ENCODE peak calls at places on chromosomes 11 and 22, in four cellular contexts. O is GM04504, N is T-helper 1 cell, B is aorta. D is an unnamed sample.

GRCh38 chr11:113370634-113371033 is 16.9 kb upstream of the ANKK1 start:
- DNase-seq in N (no peak), O (no peak), B (no peak), D (no peak)

GRCh38 chr22:49331878-49332277 is 495.8 kb downstream of the BRD1 start:
- DNase-seq in B (peak), O (no peak), N (no peak), D (no peak)

GRCh38 chr11:125085301-125086081 is 22.4 kb downstream of the SLC37A2 start:
- DNase-seq in N (no peak), B (no peak), O (no peak), D (no peak)

GRCh38 chr11:67050139-67050538 is 6.5 kb upstream of the RHOD start:
- DNase-seq in O (no peak), B (no peak), N (no peak), D (no peak)

GRCh38 chr11:4027746-4028145 is 66.9 kb upstream of the RRM1 start:
- DNase-seq in B (no peak), O (peak), N (no peak), D (no peak)

GRCh38 chr11:115081972-115082371 is 403.6 kb downstream of the NXPE2 start:
- DNase-seq in O (no peak), B (no peak), N (no peak), D (no peak)

GRCh38 chr22:30187726-30188407 is 58.7 kb downstream of the LIF start:
- DNase-seq in N (no peak), B (no peak), O (no peak), D (no peak)

GRCh38 chr11:6259638-6260019 is at the start of gene CCKBR:
- DNase-seq in B (peak), O (no peak), N (no peak), D (peak)

GRCh38 chr22:19223617-19224016 is 45.1 kb upstream of the SLC25A1 start:
- DNase-seq in O (no peak), B (no peak), N (no peak), D (no peak)

D was measured in endothelial cell.